ENCODE peak calls at places on chromosomes 6 and 20, in four cellular contexts. Q, N, K and X are unnamed samples.

GRCh38 chr6:94270040-94270689 is 850.8 kb upstream of the EPHA7 start:
- DNase-seq in Q (no peak), K (no peak), N (no peak), X (no peak)

GRCh38 chr20:9884666-9885065 is 45.8 kb upstream of the PAK5 start:
- DNase-seq in K (no peak), Q (no peak), N (no peak), X (no peak)

GRCh38 chr6:10855233-10855632 is 16.9 kb upstream of the MAK start:
- DNase-seq in K (no peak), N (no peak), Q (no peak), X (no peak)

GRCh38 chr20:2656471-2657117 is 4.2 kb downstream of the NOP56 start:
- DNase-seq in K (no peak), Q (no peak), N (no peak), X (no peak)

GRCh38 chr6:41494212-41495115 is 51.7 kb upstream of the FOXP4 start:
- DNase-seq in N (no peak), Q (no peak), K (no peak), X (no peak)

GRCh38 chr6:14674867-14675648 is 557.5 kb downstream of the CD83 start:
- DNase-seq in N (no peak), K (no peak), Q (no peak), X (no peak)

GRCh38 chr20:32463642-32464400 is 105.7 kb downstream of the ASXL1 start:
- DNase-seq in Q (no peak), K (no peak), N (no peak), X (no peak)

GRCh38 chr6:83514877-83515466 is 2.6 kb downstream of the PRSS35 start:
- DNase-seq in K (peak; percentile 48), N (no peak), Q (peak; percentile 45), X (no peak)

GRCh38 chr20:21301940-21302644 is 1.0 kb upstream of the XRN2 start:
- DNase-seq in K (no peak), Q (peak; percentile 27), N (no peak), X (no peak)

GRCh38 chr6:100184473-100184872 is 190.4 kb upstream of the MCHR2 start:
- DNase-seq in K (no peak), N (no peak), Q (no peak), X (no peak)

GRCh38 chr20:22796465-22797077 is 212.2 kb upstream of the FOXA2 start:
- DNase-seq in Q (no peak), K (peak; percentile 10), N (no peak), X (no peak)

GRCh38 chr6:151617539-151617938 is 123.7 kb downstream of the CCDC170 start:
- DNase-seq in Q (no peak), N (no peak), K (peak; percentile 27), X (no peak)

GRCh38 chr20:53829086-53829703 is 235.6 kb upstream of the ZNF217 start:
- DNase-seq in N (no peak), Q (peak; percentile 95), K (peak; percentile 90), X (no peak)

GRCh38 chr6:159969204-159969912 is 476 bp downstream of the IGF2R start:
- DNase-seq in Q (peak; percentile 63), N (no peak), K (peak; percentile 29), X (no peak)

GRCh38 chr6:1237636-1238035 is 74.3 kb upstream of the FOXQ1 start:
- DNase-seq in Q (no peak), N (no peak), K (no peak), X (no peak)

GRCh38 chr6:69784595-69785377 is 12.0 kb downstream of the LMBRD1 start:
- DNase-seq in N (no peak), K (no peak), Q (no peak), X (no peak)

GRCh38 chr6:168355716-168356522 is 36.3 kb upstream of the DACT2 start:
- DNase-seq in N (no peak), Q (no peak), K (no peak), X (no peak)

GRCh38 chr20:59643616-59644061 is 39.3 kb downstream of the PHACTR3 start:
- DNase-seq in Q (no peak), K (no peak), N (no peak), X (no peak)

GRCh38 chr20:63844384-63845025 is 13.4 kb upstream of the ZBTB46 start:
- DNase-seq in K (no peak), N (no peak), Q (no peak), X (no peak)

GRCh38 chr20:62485062-62485700 is 9.4 kb upstream of the GATA5 start:
- DNase-seq in K (no peak), Q (no peak), N (no peak), X (no peak)

GRCh38 chr6:35224720-35225119 is 11.0 kb downstream of the SCUBE3 start:
- DNase-seq in N (no peak), Q (no peak), K (no peak), X (no peak)

GRCh38 chr6:134740473-134741192 is 209.3 kb downstream of the ALDH8A1 start:
- DNase-seq in Q (no peak), K (peak; percentile 12), N (no peak), X (no peak)

GRCh38 chr6:54525731-54526130 is 217.5 kb downstream of the TINAG start:
- DNase-seq in N (no peak), Q (peak; percentile 25), K (peak; percentile 70), X (no peak)

GRCh38 chr20:47316776-47317126 is 39.7 kb downstream of the ZMYND8 start:
- DNase-seq in K (no peak), Q (no peak), N (no peak), X (no peak)

GRCh38 chr20:47315339-47315662 is 41.2 kb downstream of the ZMYND8 start:
- DNase-seq in K (no peak), N (no peak), Q (no peak), X (no peak)

GRCh38 chr20:47318027-47318595 is 38.4 kb downstream of the ZMYND8 start:
- DNase-seq in N (no peak), Q (peak; percentile 81), K (peak; percentile 74), X (no peak)

GRCh38 chr20:47318596-47319516 is 37.6 kb downstream of the ZMYND8 start:
- DNase-seq in K (peak; percentile 63), N (no peak), Q (peak; percentile 73), X (no peak)

DNA sequence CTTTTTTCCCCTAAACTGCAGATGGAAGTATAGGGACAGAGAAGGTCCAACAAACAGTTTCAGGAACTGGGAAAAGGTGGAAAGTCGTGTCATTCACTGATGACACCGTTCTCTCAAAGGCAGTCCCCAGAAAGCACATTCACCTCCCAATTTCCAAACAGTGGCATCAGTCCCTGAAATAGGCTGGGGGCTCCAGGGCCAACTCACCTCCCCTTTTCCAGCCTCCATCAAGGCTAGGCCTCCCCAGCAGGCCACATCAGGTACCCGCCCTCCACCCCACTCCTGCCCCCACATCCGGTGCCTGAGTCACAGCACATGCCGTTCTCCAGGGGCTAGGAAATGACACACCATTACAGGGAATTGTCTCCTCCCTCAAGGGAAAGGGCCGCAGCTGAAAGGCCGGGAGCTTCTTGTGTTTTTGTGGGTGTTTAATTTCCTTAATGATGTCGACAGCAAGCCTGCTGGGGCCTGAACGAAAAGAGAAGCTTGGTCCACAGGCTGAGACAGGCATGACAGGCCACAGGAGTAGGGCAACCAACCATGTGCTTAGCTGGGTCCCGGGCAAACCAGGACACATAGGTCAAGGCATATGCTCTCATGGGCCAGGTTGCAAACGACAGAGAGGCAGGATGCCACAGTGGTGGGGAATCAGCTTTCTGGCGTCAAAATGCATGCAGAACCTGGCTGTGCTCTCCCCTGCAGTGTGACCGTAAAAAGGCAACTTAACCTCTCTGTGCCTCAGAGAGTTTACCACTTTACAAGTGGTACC is 39.2 kb downstream of the ZMYND8 start:
- DNase-seq in Q (peak; percentile 91), N (peak; percentile 37), K (peak; percentile 100), X (no peak)
- H3K4me1 ChIP-seq in Q (peaks cover 64% of the 10 kb centered on the region), N (peaks cover 43% of the 10 kb centered on the region), K (peaks cover 69% of the 10 kb centered on the region), X (peaks cover 25% of the 10 kb centered on the region)

DNA sequence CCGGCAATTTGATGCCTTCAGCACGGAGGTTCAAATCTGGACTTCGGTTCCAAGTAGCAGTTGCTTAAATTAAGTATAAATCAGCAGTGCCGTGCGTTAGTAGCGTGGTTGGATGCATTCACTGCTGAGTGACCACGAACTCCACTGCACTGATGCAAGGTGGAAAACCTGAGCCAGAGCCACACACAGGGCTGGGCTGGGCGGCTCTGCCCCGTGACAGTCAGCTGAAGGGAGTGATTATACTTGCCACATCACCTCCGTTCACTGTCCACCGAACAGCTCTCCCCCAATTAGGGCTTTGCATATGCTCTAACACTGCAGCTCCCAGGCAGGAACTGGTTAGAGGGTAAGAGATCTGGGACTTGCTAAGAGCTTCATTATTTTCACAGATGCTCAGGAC is 22.2 kb downstream of the PPP1R3G start:
- DNase-seq in Q (no peak), N (no peak), K (no peak), X (no peak)
- H3K4me1 ChIP-seq in Q (peaks cover 11% of the 10 kb centered on the region), N (no peaks in the 10 kb centered on the region), K (peaks cover 6% of the 10 kb centered on the region), X (no peaks in the 10 kb centered on the region)

GRCh38 chr6:166619912-166620311 is 7.1 kb downstream of the RPS6KA2 start:
- DNase-seq in K (peak; percentile 87), Q (no peak), N (no peak), X (no peak)

GRCh38 chr6:166623318-166623717 is 3.7 kb downstream of the RPS6KA2 start:
- DNase-seq in Q (no peak), K (no peak), N (no peak), X (no peak)

GRCh38 chr6:166620478-166621113 is 6.5 kb downstream of the RPS6KA2 start:
- DNase-seq in N (no peak), K (no peak), Q (no peak), X (no peak)

GRCh38 chr6:166618866-166619761 is 7.9 kb downstream of the RPS6KA2 start:
- DNase-seq in K (no peak), N (no peak), Q (no peak), X (no peak)

GRCh38 chr6:166621114-166621540 is 5.9 kb downstream of the RPS6KA2 start:
- DNase-seq in Q (no peak), K (no peak), N (no peak), X (no peak)
- H3K4me1 ChIP-seq in Q (peaks cover 27% of the 10 kb centered on the region), K (peaks cover 47% of the 10 kb centered on the region), N (peaks cover 3% of the 10 kb centered on the region), X (peaks cover 8% of the 10 kb centered on the region)

DNA sequence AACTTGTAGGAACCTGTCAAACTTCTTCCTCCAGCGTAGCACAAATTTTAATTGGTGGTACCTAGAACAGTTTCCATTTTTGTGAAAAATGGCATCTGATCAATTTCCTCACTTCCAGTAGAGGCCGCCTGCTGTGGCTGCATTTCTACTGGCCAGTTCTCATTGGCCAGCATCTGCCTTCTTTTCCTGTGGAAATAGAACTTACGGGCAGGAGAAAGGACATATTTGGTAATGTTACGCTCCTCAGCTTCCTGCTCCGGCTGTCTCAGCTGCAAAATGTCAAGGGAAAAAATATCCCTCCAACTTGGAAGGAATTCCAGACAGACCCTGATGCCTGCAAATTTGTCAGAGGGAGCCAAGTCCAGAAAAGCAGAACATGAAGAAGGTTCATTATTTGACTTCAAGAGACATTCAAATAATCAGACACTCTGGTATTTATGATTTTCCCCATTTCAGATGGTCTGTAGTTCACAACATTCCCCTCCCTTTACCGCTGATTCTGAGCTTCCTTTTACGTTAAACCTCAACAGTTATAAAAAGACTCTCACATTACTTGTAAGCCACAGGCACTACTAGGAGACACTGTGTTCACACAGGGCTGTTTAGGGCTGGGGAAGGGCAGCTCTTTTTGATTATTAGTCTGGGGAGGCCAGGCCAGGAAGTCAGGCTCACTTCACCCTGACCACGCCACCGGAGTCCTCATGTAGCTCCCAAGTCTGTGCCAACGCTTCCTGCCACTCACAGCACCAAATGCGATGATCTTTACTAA is 179.5 kb upstream of the CCN2 start:
- DNase-seq in N (no peak), Q (peak; percentile 31), K (no peak), X (no peak)
- H3K4me1 ChIP-seq in N (no peaks in the 10 kb centered on the region), Q (peaks cover 38% of the 10 kb centered on the region), K (peaks cover 20% of the 10 kb centered on the region), X (peaks cover 6% of the 10 kb centered on the region)

GRCh38 chr6:156807028-156807427 is 29.9 kb downstream of the ARID1B start:
- DNase-seq in Q (no peak), N (no peak), K (no peak), X (no peak)
- H3K4me1 ChIP-seq in Q (peaks cover 7% of the 10 kb centered on the region), N (peaks cover 76% of the 10 kb centered on the region), K (no peaks in the 10 kb centered on the region), X (peaks cover 1% of the 10 kb centered on the region)